ENCODE peak calls at places on chromosomes 16 and 17, in five cellular contexts. E is HL-60; G is A673; H is dorsolateral prefrontal cortex; D is CD8-positive, alpha-beta T cell. T is an unnamed sample.

GRCh38 chr16:17295948-17296347 is 174.8 kb downstream of the XYLT1 start:
- DNase-seq in E (no peak), H (no peak), G (no peak), D (no peak), T (no peak)

GRCh38 chr17:72416054-72416691 is 295.4 kb downstream of the SOX9 start:
- DNase-seq in G (peak), E (no peak), H (no peak), D (no peak), T (no peak)

GRCh38 chr17:77233635-77234334 is 93.0 kb downstream of the SEC14L1 start:
- DNase-seq in G (peak), H (no peak), D (no peak), E (no peak), T (no peak)

GRCh38 chr16:67666538-67667433 is at the start of the genes C16orf86 and ENKD1:
- DNase-seq in D (peak), H (peak), G (peak), E (peak), T (peak)

GRCh38 chr16:67893791-67894399 is 841 bp downstream of the PSKH1 start:
- DNase-seq in E (no peak), G (no peak), D (no peak), H (no peak), T (no peak)

GRCh38 chr17:50922739-50923405 is 56.7 kb upstream of the TOB1 start:
- DNase-seq in G (no peak), D (no peak), H (no peak), E (no peak), T (no peak)

GRCh38 chr16:66996324-66996982 is 8.1 kb downstream of the CES4A start:
- DNase-seq in G (no peak), D (no peak), E (no peak), H (peak), T (peak)

GRCh38 chr16:79083879-79084278 is 516.7 kb downstream of the MAF start:
- DNase-seq in E (peak), H (no peak), G (no peak), D (no peak), T (no peak)

GRCh38 chr17:82457790-82458129 is 781 bp upstream of the NARF start:
- DNase-seq in D (no peak), G (no peak), H (no peak), E (no peak), T (no peak)

GRCh38 chr16:12323007-12323699 is 346.6 kb downstream of the SNX29 start:
- DNase-seq in E (no peak), H (no peak), D (no peak), G (no peak), T (no peak)

GRCh38 chr16:17470871-17471744 is at the start of gene XYLT1:
- DNase-seq in E (peak), D (peak), H (no peak), G (peak), T (no peak)

GRCh38 chr16:16150117-16150877 is 73.0 kb downstream of the ABCC6 start:
- DNase-seq in H (peak), G (no peak), D (no peak), E (no peak), T (peak)

GRCh38 chr16:72832640-72833039 is 215.3 kb downstream of the ZFHX3 start:
- DNase-seq in G (peak), H (peak), D (peak), E (peak), T (peak)

GRCh38 chr17:60840456-60840855 is 162.8 kb downstream of the BCAS3 start:
- DNase-seq in D (no peak), G (no peak), H (no peak), E (no peak), T (no peak)

GRCh38 chr16:11009027-11009755 is 64.8 kb downstream of the CLEC16A start:
- DNase-seq in H (no peak), D (no peak), E (no peak), G (no peak), T (no peak)

GRCh38 chr16:14405611-14406537 is 224.2 kb downstream of the PARN start:
- DNase-seq in D (no peak), G (peak), H (no peak), E (no peak), T (no peak)

GRCh38 chr17:18323007-18323406 is 7.9 kb downstream of the SMCR8 start:
- DNase-seq in G (no peak), H (no peak), E (no peak), D (no peak), T (no peak)

GRCh38 chr16:12366313-12366712 is 389.8 kb downstream of the SNX29 start:
- DNase-seq in E (no peak), H (no peak), G (no peak), D (no peak), T (no peak)

GRCh38 chr16:24731722-24732419 is 2.4 kb downstream of the TNRC6A start:
- DNase-seq in H (no peak), E (no peak), G (no peak), D (no peak), T (no peak)

GRCh38 chr16:75222271-75222783 is 3.5 kb downstream of the CTRB1 start:
- DNase-seq in H (no peak), E (no peak), G (no peak), D (no peak), T (no peak)

GRCh38 chr17:4968916-4969550 is 1.4 kb upstream of the SPAG7 start:
- DNase-seq in D (no peak), H (no peak), G (no peak), E (peak), T (no peak)

GRCh38 chr16:3003582-3004270 is 9.0 kb upstream of the CLDN9 start:
- DNase-seq in E (peak), H (peak), G (peak), D (peak), T (peak)

GRCh38 chr16:10045291-10045775 is 136.9 kb downstream of the GRIN2A start:
- DNase-seq in H (peak), D (no peak), G (no peak), E (no peak), T (no peak)

GRCh38 chr17:77503293-77503655 is 362.5 kb downstream of the SEC14L1 start:
- DNase-seq in D (no peak), E (no peak), G (no peak), H (no peak), T (no peak)

GRCh38 chr17:21573961-21574610 is 118.2 kb upstream of the KCNJ18 start:
- DNase-seq in E (no peak), G (peak), D (peak), H (peak), T (peak)

GRCh38 chr17:35051183-35051578 is 12.3 kb downstream of the RFFL start:
- DNase-seq in G (no peak), D (peak), H (no peak), E (peak), T (no peak)

GRCh38 chr16:82761236-82761635 is 134.5 kb downstream of the CDH13 start:
- DNase-seq in D (no peak), G (no peak), H (peak), E (no peak), T (no peak)

GRCh38 chr16:71214771-71215381 is 15.6 kb downstream of the HYDIN start:
- DNase-seq in E (no peak), G (peak), H (no peak), D (no peak), T (no peak)

GRCh38 chr17:33459078-33459940 is 166.2 kb upstream of the ASIC2 start:
- DNase-seq in G (no peak), H (no peak), D (no peak), E (no peak), T (no peak)

GRCh38 chr16:19589106-19589505 is 33.6 kb downstream of the VPS35L start:
- DNase-seq in E (no peak), D (no peak), G (no peak), H (no peak), T (no peak)
- H3K27ac ChIP-seq in E (no peak), D (no peak), G (no peak), H (no peak), T (no peak)

GRCh38 chr16:84359326-84359725 is 9.0 kb upstream of the ATP2C2 start:
- DNase-seq in D (no peak), H (no peak), E (no peak), G (no peak), T (no peak)

GRCh38 chr16:84362410-84362809 is 5.9 kb upstream of the ATP2C2 start:
- DNase-seq in G (no peak), E (no peak), H (no peak), D (no peak), T (no peak)

GRCh38 chr16:84360170-84360569 is 8.2 kb upstream of the ATP2C2 start:
- DNase-seq in G (no peak), D (no peak), E (no peak), H (no peak), T (no peak)

GRCh38 chr16:84360748-84361147 is 7.6 kb upstream of the ATP2C2 start:
- DNase-seq in D (no peak), G (no peak), E (no peak), H (no peak), T (no peak)

GRCh38 chr16:84361546-84361945 is 6.8 kb upstream of the ATP2C2 start:
- DNase-seq in G (no peak), H (no peak), E (no peak), D (no peak), T (no peak)
- H3K27ac ChIP-seq in G (no peak), H (no peak), E (no peak), D (no peak), T (no peak)

DNA sequence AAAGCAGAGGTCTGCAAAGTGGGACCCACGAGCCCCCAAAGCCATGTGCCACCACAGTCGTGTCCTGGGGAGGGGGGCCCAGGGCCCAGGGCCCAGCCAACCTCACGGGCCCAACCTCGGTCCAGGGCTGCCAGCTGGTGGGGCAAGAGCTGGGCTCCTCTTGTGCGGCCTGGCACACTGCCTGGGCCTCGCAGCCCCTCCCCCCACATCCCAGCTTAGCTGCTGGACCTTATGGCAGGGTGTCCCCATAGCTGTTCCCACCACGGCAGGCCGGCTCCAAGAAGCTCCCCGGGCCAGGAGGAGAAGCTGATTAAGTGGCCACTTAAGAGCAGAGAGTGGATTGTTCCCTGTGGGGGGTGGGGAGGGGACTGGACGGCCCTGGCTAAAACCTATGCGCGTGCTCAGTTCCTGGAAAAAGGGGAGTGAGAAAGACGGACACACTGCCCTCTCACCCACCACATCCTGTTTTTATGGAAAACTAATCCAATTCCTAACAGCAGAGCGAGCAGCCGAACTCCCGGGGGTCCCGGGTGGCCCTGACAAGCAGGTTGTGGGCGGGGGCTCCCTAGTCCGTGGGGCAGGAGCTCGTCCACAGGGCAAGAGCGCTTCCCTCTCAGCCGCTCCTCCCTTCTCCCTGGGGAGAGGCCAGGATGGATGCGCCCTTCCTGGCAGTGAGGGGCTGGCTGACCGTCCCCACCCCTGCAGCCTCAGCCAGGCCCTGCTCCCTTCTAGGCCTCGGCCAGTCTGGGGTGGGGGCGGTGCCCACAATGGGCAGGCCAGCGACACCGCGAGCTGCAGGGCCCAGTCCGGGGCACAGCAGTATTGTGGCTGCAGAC is 16.8 kb downstream of the PIEZO1 start:
- DNase-seq in E (no peak), D (no peak), G (no peak), H (no peak), T (peak)
- H3K27ac ChIP-seq in E (no peak), D (no peak), G (peak), H (no peak), T (no peak)

DNA sequence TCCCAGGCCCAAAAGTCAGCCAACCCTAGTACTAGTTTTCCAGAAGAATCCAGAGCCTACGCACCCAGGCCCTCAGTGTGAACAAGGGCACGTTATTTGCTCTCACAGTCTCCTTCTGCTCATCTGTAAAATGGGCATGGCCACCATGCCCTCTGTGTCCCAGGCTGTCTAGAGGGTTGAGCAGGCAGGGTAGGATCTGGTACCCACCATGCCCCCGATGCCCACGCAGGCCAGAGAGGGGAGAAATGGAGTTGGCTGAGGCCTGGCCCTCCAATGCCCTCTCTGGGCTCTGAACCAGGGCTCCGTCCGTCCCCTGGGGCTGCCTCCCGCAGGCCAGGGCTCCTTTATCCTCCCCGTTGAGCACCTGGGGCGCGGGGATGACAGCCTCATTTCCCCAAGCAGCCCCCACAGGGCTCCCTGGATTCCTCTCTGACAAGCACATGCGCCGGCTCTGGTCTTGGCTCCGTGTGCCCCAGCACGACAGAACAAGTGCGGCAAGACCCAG is 9.1 kb upstream of the BAHCC1 start:
- DNase-seq in D (no peak), G (no peak), E (no peak), H (no peak), T (no peak)
- H3K27ac ChIP-seq in D (no peak), G (peak), E (no peak), H (peak), T (peak)

DNA sequence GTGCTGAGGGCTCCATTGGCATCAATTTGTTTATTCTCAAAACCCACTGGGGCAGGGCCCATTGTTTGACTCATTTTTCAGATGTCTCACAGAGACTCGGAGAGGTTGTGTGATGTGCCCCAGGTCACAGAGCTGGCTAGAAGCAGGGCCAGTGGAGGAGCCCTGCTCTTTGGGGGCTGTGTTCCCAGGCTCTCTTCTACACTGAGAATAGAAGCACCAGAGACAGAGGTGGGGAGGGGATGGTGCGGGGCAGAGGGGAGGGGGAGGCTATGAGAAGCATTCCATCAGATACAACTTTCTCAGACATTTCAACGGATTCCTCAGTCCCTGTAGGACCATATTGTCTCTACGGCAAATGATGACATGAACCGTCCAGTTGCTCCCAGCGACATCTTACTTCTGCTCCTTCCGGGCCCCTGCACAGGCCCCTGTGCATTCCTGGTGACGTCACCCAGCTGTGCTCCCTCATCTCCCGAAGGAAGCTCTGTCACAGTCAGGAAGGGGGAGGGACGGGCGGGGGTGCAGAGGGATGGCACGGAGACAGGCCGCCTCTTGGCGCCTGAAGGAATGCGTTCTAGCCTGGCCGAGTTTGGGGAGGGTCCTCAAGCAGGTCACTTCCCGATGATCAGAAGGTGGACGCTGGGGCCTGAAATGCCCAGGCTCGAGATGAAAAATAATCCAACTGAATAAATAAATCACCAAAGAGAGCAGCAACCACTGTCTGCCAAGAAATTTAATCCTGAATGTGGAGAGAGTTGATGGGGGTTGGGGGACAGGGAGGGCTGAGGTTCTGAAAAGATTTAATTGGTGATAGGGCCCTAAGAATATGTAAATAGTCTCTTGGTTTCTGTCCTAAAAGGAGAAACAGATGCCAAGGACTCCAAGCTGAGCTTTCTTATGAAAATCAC is 114.1 kb downstream of the NOG start:
- DNase-seq in D (no peak), G (peak), E (no peak), H (no peak), T (no peak)
- H3K27ac ChIP-seq in D (no peak), G (no peak), E (no peak), H (no peak), T (no peak)

GRCh38 chr17:80003969-80004368 is 31.7 kb downstream of the TBC1D16 start:
- DNase-seq in D (no peak), H (no peak), E (no peak), G (no peak), T (no peak)

GRCh38 chr17:80000955-80001354 is 34.7 kb downstream of the TBC1D16 start:
- DNase-seq in D (no peak), G (no peak), H (peak), E (no peak), T (no peak)

GRCh38 chr17:80002242-80002641 is 33.4 kb downstream of the TBC1D16 start:
- DNase-seq in G (no peak), E (no peak), D (no peak), H (no peak), T (no peak)

GRCh38 chr17:80001376-80001775 is 34.3 kb downstream of the TBC1D16 start:
- DNase-seq in H (no peak), D (no peak), E (no peak), G (no peak), T (no peak)

GRCh38 chr17:80002690-80003490 is 32.8 kb downstream of the TBC1D16 start:
- DNase-seq in H (no peak), E (no peak), D (no peak), G (no peak), T (no peak)
- H3K27ac ChIP-seq in H (no peak), E (no peak), D (no peak), G (no peak), T (no peak)

DNA sequence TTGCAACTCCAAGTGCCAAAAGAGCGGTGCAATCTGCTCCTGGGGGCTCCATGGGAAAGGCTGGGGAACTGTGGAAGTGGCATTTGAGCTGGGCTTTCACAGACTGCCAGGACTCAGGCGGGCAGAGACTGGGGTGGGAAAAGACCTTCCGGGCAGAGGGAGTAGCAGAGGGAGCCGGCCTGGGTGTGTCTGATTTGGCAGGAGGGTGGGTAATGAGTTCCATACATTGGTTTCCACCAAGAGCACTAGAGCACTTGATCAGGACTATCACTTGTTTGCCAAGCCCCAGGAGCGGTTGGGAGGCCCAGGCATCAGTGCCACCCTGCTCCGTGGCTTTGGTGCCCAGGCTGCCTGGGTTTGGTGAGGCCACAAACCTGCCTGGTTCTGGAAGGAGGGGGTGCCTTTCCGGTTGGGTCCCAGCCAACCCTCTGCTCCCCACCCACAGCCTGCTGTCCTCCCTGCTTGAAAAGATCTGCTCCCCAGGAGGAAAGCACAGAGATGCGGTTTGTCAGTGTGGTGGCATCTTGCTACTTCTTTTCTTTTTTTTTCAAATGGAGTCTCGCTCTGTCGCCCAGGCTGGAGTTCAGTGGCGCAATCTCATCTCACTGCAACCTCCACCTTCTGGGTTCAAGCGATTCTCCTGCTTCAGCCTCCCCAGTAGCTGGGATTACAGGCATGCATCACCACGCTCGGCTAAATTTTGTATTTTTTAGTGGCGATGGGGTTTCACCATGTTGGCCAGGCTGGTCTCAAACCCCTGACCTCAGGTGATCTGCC is 3.5 kb upstream of the TRIM47 start:
- DNase-seq in H (no peak), D (no peak), E (no peak), G (no peak), T (no peak)
- H3K27ac ChIP-seq in H (no peak), D (no peak), E (no peak), G (no peak), T (no peak)

DNA sequence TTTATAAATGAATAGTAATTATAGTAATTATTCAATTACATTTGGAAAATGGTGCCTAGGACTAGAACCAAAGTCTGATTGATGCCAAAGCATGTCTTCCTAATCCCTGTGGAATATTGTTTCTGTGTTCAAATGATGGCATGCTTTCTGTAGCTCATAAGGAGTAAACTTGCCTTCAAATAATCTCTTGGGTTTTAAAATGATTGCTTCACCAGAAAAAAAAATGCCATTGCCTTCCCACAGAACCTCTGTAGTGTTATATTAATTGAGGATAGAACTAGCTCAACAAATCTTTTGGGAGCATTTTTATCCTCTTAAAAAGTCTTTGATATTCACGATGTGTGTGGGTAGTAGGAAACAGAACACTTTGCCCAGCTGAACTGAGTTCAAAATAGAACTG is 7.7 kb upstream of the TMEM100 start:
- DNase-seq in D (no peak), H (no peak), G (peak), E (no peak), T (no peak)
- H3K27ac ChIP-seq in D (no peak), H (peak), G (peak), E (no peak), T (peak)

GRCh38 chr16:84443166-84443802 is 61.2 kb downstream of the MEAK7 start:
- DNase-seq in G (no peak), E (no peak), D (no peak), H (no peak), T (no peak)
- H3K27ac ChIP-seq in G (no peak), E (no peak), D (no peak), H (no peak), T (no peak)